ENCODE peak calls at places on chromosomes 11 and 22, in five cellular contexts. One of them, this sample, is unnamed.

GRCh38 chr22:48335442-48336139 is 1492.1 kb downstream of the BRD1 start:
- DNase-seq in mammary epithelial cell: no peak
- DNase-seq in ELR: no peak
- DNase-seq in non-pigmented ciliary epithelial cell: no peak
- DNase-seq in T-helper 17 cell: no peak
- DNase-seq in this sample: no peak

GRCh38 chr11:122772945-122773344 is 65.4 kb upstream of the CRTAM start:
- DNase-seq in mammary epithelial cell: no peak
- DNase-seq in T-helper 17 cell: no peak
- DNase-seq in non-pigmented ciliary epithelial cell: no peak
- DNase-seq in ELR: peak; percentile 20
- DNase-seq in this sample: no peak

GRCh38 chr11:87477321-87477720 is 439.6 kb downstream of the TMEM135 start:
- DNase-seq in non-pigmented ciliary epithelial cell: no peak
- DNase-seq in T-helper 17 cell: no peak
- DNase-seq in mammary epithelial cell: no peak
- DNase-seq in ELR: no peak
- DNase-seq in this sample: no peak

GRCh38 chr11:71103266-71103665 is 149.1 kb downstream of the SHANK2 start:
- DNase-seq in mammary epithelial cell: no peak
- DNase-seq in ELR: peak; percentile 0
- DNase-seq in T-helper 17 cell: no peak
- DNase-seq in non-pigmented ciliary epithelial cell: no peak
- DNase-seq in this sample: peak; percentile 32

GRCh38 chr11:8671242-8671641 is 11.2 kb downstream of the TRIM66 start:
- DNase-seq in T-helper 17 cell: no peak
- DNase-seq in non-pigmented ciliary epithelial cell: peak; percentile 82
- DNase-seq in mammary epithelial cell: peak; percentile 91
- DNase-seq in ELR: peak; percentile 96
- DNase-seq in this sample: peak; percentile 93

GRCh38 chr22:22934543-22935055 is 47.0 kb downstream of the IGLL5 start:
- DNase-seq in mammary epithelial cell: no peak
- DNase-seq in non-pigmented ciliary epithelial cell: no peak
- DNase-seq in ELR: no peak
- DNase-seq in T-helper 17 cell: no peak
- DNase-seq in this sample: no peak

GRCh38 chr11:63682045-63682915 is 980 bp downstream of the RTN3 start:
- DNase-seq in ELR: peak; percentile 43
- DNase-seq in mammary epithelial cell: peak; percentile 25
- DNase-seq in non-pigmented ciliary epithelial cell: no peak
- DNase-seq in T-helper 17 cell: no peak
- DNase-seq in this sample: no peak

GRCh38 chr22:39094717-39095389 is 2.2 kb upstream of the APOBEC3H start:
- DNase-seq in non-pigmented ciliary epithelial cell: no peak
- DNase-seq in mammary epithelial cell: no peak
- DNase-seq in ELR: no peak
- DNase-seq in T-helper 17 cell: no peak
- DNase-seq in this sample: no peak

GRCh38 chr11:104306862-104307474 is 143.0 kb upstream of the PDGFD start:
- DNase-seq in mammary epithelial cell: no peak
- DNase-seq in non-pigmented ciliary epithelial cell: no peak
- DNase-seq in T-helper 17 cell: no peak
- DNase-seq in ELR: no peak
- DNase-seq in this sample: no peak

GRCh38 chr22:40414838-40415505 is 44.6 kb downstream of the SGSM3 start:
- DNase-seq in mammary epithelial cell: no peak
- DNase-seq in ELR: no peak
- DNase-seq in non-pigmented ciliary epithelial cell: no peak
- DNase-seq in T-helper 17 cell: no peak
- DNase-seq in this sample: no peak

GRCh38 chr11:111911563-111912401 is at the start of gene CRYAB:
- DNase-seq in non-pigmented ciliary epithelial cell: no peak
- DNase-seq in T-helper 17 cell: no peak
- DNase-seq in mammary epithelial cell: peak; percentile 93
- DNase-seq in ELR: peak; percentile 40
- DNase-seq in this sample: peak; percentile 100

GRCh38 chr11:57432714-57433163 is 5.8 kb upstream of the SLC43A3 start:
- DNase-seq in non-pigmented ciliary epithelial cell: peak; percentile 83
- DNase-seq in ELR: peak; percentile 96
- DNase-seq in mammary epithelial cell: peak; percentile 77
- DNase-seq in T-helper 17 cell: no peak
- DNase-seq in this sample: peak; percentile 56

GRCh38 chr11:78851883-78852586 is 277.4 kb upstream of the NARS2 start:
- DNase-seq in T-helper 17 cell: no peak
- DNase-seq in ELR: no peak
- DNase-seq in mammary epithelial cell: no peak
- DNase-seq in non-pigmented ciliary epithelial cell: no peak
- DNase-seq in this sample: no peak

GRCh38 chr11:45400594-45400993 is 114.5 kb upstream of the SYT13 start:
- DNase-seq in ELR: peak; percentile 90
- DNase-seq in T-helper 17 cell: no peak
- DNase-seq in mammary epithelial cell: no peak
- DNase-seq in non-pigmented ciliary epithelial cell: peak; percentile 62
- DNase-seq in this sample: no peak

This sample was measured in renal cortical epithelial cell.